ENCODE peak calls at places on chromosome 4, in five cellular contexts. One of them, this sample, is unnamed.

GRCh38 chr4:29983890-29984289 is 736.3 kb upstream of the PCDH7 start:
- DNase-seq in epithelial cell of esophagus: peak
- DNase-seq in right atrium auricular region: no peak
- DNase-seq in WERI-Rb-1: no peak
- DNase-seq in fibroblast of villous mesenchyme: no peak
- DNase-seq in this sample: no peak

GRCh38 chr4:24032371-24032989 is 142.6 kb upstream of the PPARGC1A start:
- DNase-seq in epithelial cell of esophagus: peak
- DNase-seq in right atrium auricular region: no peak
- DNase-seq in WERI-Rb-1: peak
- DNase-seq in fibroblast of villous mesenchyme: peak
- DNase-seq in this sample: peak

GRCh38 chr4:170374770-170375169 is 285.0 kb upstream of the AADAT start:
- DNase-seq in epithelial cell of esophagus: peak
- DNase-seq in right atrium auricular region: no peak
- DNase-seq in WERI-Rb-1: peak
- DNase-seq in fibroblast of villous mesenchyme: no peak
- DNase-seq in this sample: peak

GRCh38 chr4:188412499-188412898 is 273.3 kb downstream of the TRIML1 start:
- DNase-seq in epithelial cell of esophagus: no peak
- DNase-seq in right atrium auricular region: no peak
- DNase-seq in WERI-Rb-1: no peak
- DNase-seq in fibroblast of villous mesenchyme: no peak
- DNase-seq in this sample: no peak

GRCh38 chr4:110231869-110232268 is 33.5 kb upstream of the ELOVL6 start:
- DNase-seq in epithelial cell of esophagus: peak
- DNase-seq in right atrium auricular region: no peak
- DNase-seq in WERI-Rb-1: no peak
- DNase-seq in fibroblast of villous mesenchyme: no peak
- DNase-seq in this sample: no peak

GRCh38 chr4:1512738-1513660 is 106.8 kb upstream of the NKX1-1 start:
- DNase-seq in epithelial cell of esophagus: no peak
- DNase-seq in right atrium auricular region: no peak
- DNase-seq in WERI-Rb-1: peak
- DNase-seq in fibroblast of villous mesenchyme: peak
- DNase-seq in this sample: peak

GRCh38 chr4:159069922-159070321 is 33.0 kb upstream of the RAPGEF2 start:
- DNase-seq in epithelial cell of esophagus: no peak
- DNase-seq in right atrium auricular region: no peak
- DNase-seq in WERI-Rb-1: no peak
- DNase-seq in fibroblast of villous mesenchyme: peak
- DNase-seq in this sample: peak

GRCh38 chr4:26522478-26522877 is 32.2 kb upstream of the CCKAR start:
- DNase-seq in epithelial cell of esophagus: peak
- DNase-seq in right atrium auricular region: no peak
- DNase-seq in WERI-Rb-1: no peak
- DNase-seq in fibroblast of villous mesenchyme: peak
- DNase-seq in this sample: peak

GRCh38 chr4:52028970-52029369 is 8.8 kb upstream of the LRRC66 start:
- DNase-seq in epithelial cell of esophagus: peak
- DNase-seq in right atrium auricular region: no peak
- DNase-seq in WERI-Rb-1: no peak
- DNase-seq in fibroblast of villous mesenchyme: peak
- DNase-seq in this sample: peak

GRCh38 chr4:81499840-81500239 is 28.1 kb upstream of the RASGEF1B start:
- DNase-seq in epithelial cell of esophagus: no peak
- DNase-seq in right atrium auricular region: no peak
- DNase-seq in WERI-Rb-1: peak
- DNase-seq in fibroblast of villous mesenchyme: no peak
- DNase-seq in this sample: no peak

GRCh38 chr4:156725257-156725656 is 246.3 kb downstream of the PDGFC start:
- DNase-seq in epithelial cell of esophagus: no peak
- DNase-seq in right atrium auricular region: no peak
- DNase-seq in WERI-Rb-1: no peak
- DNase-seq in fibroblast of villous mesenchyme: no peak
- DNase-seq in this sample: no peak

GRCh38 chr4:172412851-172413250 is 599.6 kb downstream of the GALNTL6 start:
- DNase-seq in epithelial cell of esophagus: peak
- DNase-seq in right atrium auricular region: no peak
- DNase-seq in WERI-Rb-1: no peak
- DNase-seq in fibroblast of villous mesenchyme: no peak
- DNase-seq in this sample: no peak

GRCh38 chr4:108978066-108978465 is 215.2 kb upstream of the ETNPPL start:
- DNase-seq in epithelial cell of esophagus: no peak
- DNase-seq in right atrium auricular region: no peak
- DNase-seq in WERI-Rb-1: no peak
- DNase-seq in fibroblast of villous mesenchyme: no peak
- DNase-seq in this sample: no peak

GRCh38 chr4:119014658-119015057 is 121.0 kb upstream of the MYOZ2 start:
- DNase-seq in epithelial cell of esophagus: no peak
- DNase-seq in right atrium auricular region: no peak
- DNase-seq in WERI-Rb-1: no peak
- DNase-seq in fibroblast of villous mesenchyme: no peak
- DNase-seq in this sample: no peak

GRCh38 chr4:172356002-172356401 is 542.8 kb downstream of the GALNTL6 start:
- DNase-seq in epithelial cell of esophagus: no peak
- DNase-seq in right atrium auricular region: no peak
- DNase-seq in WERI-Rb-1: no peak
- DNase-seq in fibroblast of villous mesenchyme: no peak
- DNase-seq in this sample: peak

GRCh38 chr4:151356510-151356909 is 31.1 kb upstream of the SH3D19 start:
- DNase-seq in epithelial cell of esophagus: peak
- DNase-seq in right atrium auricular region: no peak
- DNase-seq in WERI-Rb-1: no peak
- DNase-seq in fibroblast of villous mesenchyme: no peak
- DNase-seq in this sample: peak

GRCh38 chr4:84780719-84781118 is 185.8 kb downstream of the WDFY3 start:
- DNase-seq in epithelial cell of esophagus: no peak
- DNase-seq in right atrium auricular region: no peak
- DNase-seq in WERI-Rb-1: no peak
- DNase-seq in fibroblast of villous mesenchyme: no peak
- DNase-seq in this sample: no peak

GRCh38 chr4:86223472-86223871 is 136.4 kb downstream of the MAPK10 start:
- DNase-seq in epithelial cell of esophagus: peak
- DNase-seq in right atrium auricular region: no peak
- DNase-seq in WERI-Rb-1: peak
- DNase-seq in fibroblast of villous mesenchyme: peak
- DNase-seq in this sample: peak
- TF ChIP-seq CTCF in epithelial cell of esophagus: peak
- TF ChIP-seq CTCF in right atrium auricular region: no peak
- TF ChIP-seq CTCF in WERI-Rb-1: peak
- TF ChIP-seq CTCF in fibroblast of villous mesenchyme: peak
- TF ChIP-seq CTCF in this sample: peak

GRCh38 chr4:8859550-8860095 is 12.0 kb downstream of the HMX1 start:
- DNase-seq in epithelial cell of esophagus: no peak
- DNase-seq in right atrium auricular region: no peak
- DNase-seq in WERI-Rb-1: no peak
- DNase-seq in fibroblast of villous mesenchyme: no peak
- DNase-seq in this sample: no peak
- H3K4me3 ChIP-seq in epithelial cell of esophagus: no peak
- H3K4me3 ChIP-seq in right atrium auricular region: no peak
- H3K4me3 ChIP-seq in WERI-Rb-1: no peak
- H3K4me3 ChIP-seq in fibroblast of villous mesenchyme: no peak
- H3K4me3 ChIP-seq in this sample: no peak

DNA sequence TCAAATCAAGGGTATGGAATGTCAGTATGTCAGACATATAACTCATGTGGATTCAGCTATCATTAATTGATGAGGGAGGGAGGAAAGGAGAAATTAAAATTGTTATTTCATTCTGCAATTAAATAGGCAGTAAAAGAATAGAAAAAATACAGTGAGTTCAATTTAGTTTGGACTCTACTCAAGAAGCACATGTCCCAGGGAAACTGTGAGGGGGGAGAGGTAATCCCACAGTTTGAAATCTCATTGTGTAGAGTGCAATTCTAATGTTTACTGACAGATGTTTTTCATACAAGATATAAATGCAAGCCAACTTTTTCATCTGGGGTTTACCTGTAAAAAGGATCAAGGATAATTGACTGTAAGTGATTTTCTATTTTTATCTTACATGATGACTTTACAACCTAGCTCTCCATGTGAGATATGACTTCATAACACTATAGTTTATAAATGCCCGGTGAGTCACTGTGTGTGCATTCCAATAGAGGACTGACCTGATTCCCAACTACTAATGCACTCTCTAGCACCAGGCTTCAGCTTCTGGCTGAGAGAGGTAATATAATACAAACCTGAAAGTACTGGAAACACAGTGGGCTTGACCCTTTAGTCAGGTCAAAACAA is 35.2 kb upstream of the SCD5 start:
- DNase-seq in epithelial cell of esophagus: peak
- DNase-seq in right atrium auricular region: no peak
- DNase-seq in WERI-Rb-1: no peak
- DNase-seq in fibroblast of villous mesenchyme: peak
- DNase-seq in this sample: peak
- TF ChIP-seq CTCF in epithelial cell of esophagus: peak
- TF ChIP-seq CTCF in right atrium auricular region: no peak
- TF ChIP-seq CTCF in WERI-Rb-1: no peak
- TF ChIP-seq CTCF in fibroblast of villous mesenchyme: no peak
- TF ChIP-seq CTCF in this sample: peak

GRCh38 chr4:77100234-77100633 is 24.4 kb upstream of the CCNI start:
- DNase-seq in epithelial cell of esophagus: no peak
- DNase-seq in right atrium auricular region: no peak
- DNase-seq in WERI-Rb-1: no peak
- DNase-seq in fibroblast of villous mesenchyme: no peak
- DNase-seq in this sample: peak

DNA sequence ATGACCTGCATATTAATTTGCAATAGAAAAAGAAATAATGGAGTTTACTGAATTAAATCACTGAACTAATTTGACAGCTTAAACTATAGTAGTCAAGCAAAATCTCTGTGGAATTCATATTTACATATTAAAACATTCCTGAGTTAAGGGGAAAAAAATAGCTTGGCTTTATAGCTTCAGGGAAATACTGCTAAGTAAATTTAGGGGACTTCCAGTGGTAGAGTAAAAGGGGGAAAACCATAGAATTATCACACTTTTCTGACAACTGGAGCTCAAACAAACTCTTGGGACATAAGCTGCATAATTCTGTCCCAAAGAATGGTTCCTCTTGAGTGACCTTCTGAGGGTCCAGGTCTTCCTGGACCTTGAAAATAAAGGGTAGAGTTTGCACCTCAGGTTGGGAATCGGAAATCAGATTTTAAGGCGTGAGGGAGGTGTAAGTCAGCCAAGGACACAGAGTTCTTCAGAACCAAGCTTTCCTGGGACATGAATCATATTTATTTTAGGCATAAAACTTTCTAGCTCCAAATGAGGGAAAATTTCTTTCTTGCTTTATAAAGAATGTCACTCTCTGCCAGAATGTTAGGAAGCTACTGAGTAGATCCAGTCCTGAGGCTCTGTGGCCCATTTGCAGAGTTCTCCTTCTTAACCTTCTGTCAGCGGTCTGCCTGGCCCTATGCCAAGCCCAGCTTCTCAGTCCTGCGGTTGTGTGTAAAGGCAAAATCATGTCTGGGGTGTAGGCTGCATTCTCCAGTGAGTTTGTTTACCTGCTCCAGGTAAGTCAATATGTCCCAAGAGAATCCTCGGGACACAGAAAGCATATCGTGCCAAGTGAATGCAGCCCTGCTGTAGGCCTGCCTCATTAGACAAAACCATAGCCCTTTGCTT is 28.9 kb upstream of the CCNI start:
- DNase-seq in epithelial cell of esophagus: peak
- DNase-seq in right atrium auricular region: peak
- DNase-seq in WERI-Rb-1: no peak
- DNase-seq in fibroblast of villous mesenchyme: peak
- DNase-seq in this sample: peak
- H3K4me3 ChIP-seq in epithelial cell of esophagus: no peak
- H3K4me3 ChIP-seq in right atrium auricular region: no peak
- H3K4me3 ChIP-seq in WERI-Rb-1: no peak
- H3K4me3 ChIP-seq in fibroblast of villous mesenchyme: no peak
- H3K4me3 ChIP-seq in this sample: no peak

GRCh38 chr4:71494539-71494938 is 155.7 kb downstream of the SLC4A4 start:
- DNase-seq in epithelial cell of esophagus: no peak
- DNase-seq in right atrium auricular region: no peak
- DNase-seq in WERI-Rb-1: no peak
- DNase-seq in fibroblast of villous mesenchyme: no peak
- DNase-seq in this sample: peak
- TF ChIP-seq CTCF in epithelial cell of esophagus: no peak
- TF ChIP-seq CTCF in right atrium auricular region: no peak
- TF ChIP-seq CTCF in WERI-Rb-1: no peak
- TF ChIP-seq CTCF in fibroblast of villous mesenchyme: peak
- TF ChIP-seq CTCF in this sample: no peak